ENCODE peak calls at places on chromosomes 6 and 20, in five cellular contexts. Y is RWPE2, P is H1, T is right atrium auricular region, N is IMR-90. R is an unnamed sample.

GRCh38 chr20:39822667-39823066 is 860.5 kb downstream of the DHX35 start:
- DNase-seq in Y (no peak), P (no peak), T (no peak), N (peak), R (no peak)

GRCh38 chr20:60057866-60058807 is 99.9 kb downstream of the CDH26 start:
- DNase-seq in Y (peak), P (no peak), T (peak), N (peak), R (peak)

GRCh38 chr6:67221226-67221625 is 1413.9 kb upstream of the ADGRB3 start:
- DNase-seq in Y (no peak), P (no peak), T (no peak), N (no peak), R (no peak)

GRCh38 chr6:147142684-147143245 is 61.5 kb upstream of the STXBP5 start:
- DNase-seq in Y (no peak), P (no peak), T (no peak), N (no peak), R (no peak)

GRCh38 chr6:89440200-89440599 is 7.2 kb downstream of the ANKRD6 start:
- DNase-seq in Y (no peak), P (no peak), T (no peak), N (no peak), R (no peak)

GRCh38 chr6:4381379-4381778 is 246.0 kb upstream of the ECI2 start:
- DNase-seq in Y (no peak), P (no peak), T (no peak), N (peak), R (no peak)

GRCh38 chr6:131597448-131597847 is 24.4 kb downstream of the ARG1 start:
- DNase-seq in Y (no peak), P (no peak), T (no peak), N (no peak), R (no peak)

GRCh38 chr6:79943133-79943532 is 4.2 kb downstream of the ELOVL4 start:
- DNase-seq in Y (no peak), P (no peak), T (no peak), N (no peak), R (no peak)

GRCh38 chr20:46308258-46309157 is at the start of gene CDH22:
- DNase-seq in Y (no peak), P (no peak), T (no peak), N (peak), R (no peak)

GRCh38 chr6:161411265-161411944 is 137.5 kb upstream of the AGPAT4 start:
- DNase-seq in Y (no peak), P (no peak), T (no peak), N (no peak), R (no peak)

GRCh38 chr20:24917797-24918578 is 31.1 kb upstream of the CST7 start:
- DNase-seq in Y (no peak), P (peak), T (no peak), N (peak), R (no peak)

GRCh38 chr6:115000736-115001135 is 657.9 kb upstream of the HS3ST5 start:
- DNase-seq in Y (no peak), P (no peak), T (no peak), N (no peak), R (no peak)

GRCh38 chr6:146912730-146913680 is 291.2 kb upstream of the STXBP5 start:
- DNase-seq in Y (no peak), P (no peak), T (no peak), N (no peak), R (no peak)

GRCh38 chr6:12137480-12137879 is 125.4 kb downstream of the HIVEP1 start:
- DNase-seq in Y (no peak), P (no peak), T (peak), N (peak), R (no peak)

GRCh38 chr6:33623895-33624381 is 2.8 kb downstream of the ITPR3 start:
- DNase-seq in Y (no peak), P (no peak), T (no peak), N (no peak), R (no peak)

GRCh38 chr6:138724015-138724414 is 49.6 kb upstream of the CCDC28A start:
- DNase-seq in Y (no peak), P (no peak), T (no peak), N (no peak), R (no peak)

GRCh38 chr6:113758725-113759576 is 98.2 kb upstream of the MARCKS start:
- DNase-seq in Y (no peak), P (no peak), T (no peak), N (peak), R (no peak)

GRCh38 chr6:41565701-41566100 is 19.5 kb downstream of the FOXP4 start:
- DNase-seq in Y (no peak), P (no peak), T (no peak), N (no peak), R (no peak)

GRCh38 chr6:116239256-116239655 is 14.6 kb downstream of the TSPYL4 start:
- DNase-seq in Y (no peak), P (no peak), T (no peak), N (no peak), R (no peak)

GRCh38 chr6:18997375-18997826 is 610.3 kb downstream of the RNF144B start:
- DNase-seq in Y (no peak), P (no peak), T (no peak), N (peak), R (no peak)

GRCh38 chr6:44548319-44548718 is 160.8 kb downstream of the CDC5L start:
- DNase-seq in Y (no peak), P (no peak), T (no peak), N (no peak), R (no peak)

GRCh38 chr6:68189217-68189616 is 445.9 kb upstream of the ADGRB3 start:
- DNase-seq in Y (no peak), P (no peak), T (no peak), N (no peak), R (no peak)

GRCh38 chr6:145336119-145336518 is 399.2 kb downstream of the EPM2A start:
- DNase-seq in Y (no peak), P (no peak), T (no peak), N (no peak), R (no peak)

GRCh38 chr6:145339089-145339488 is 396.2 kb downstream of the EPM2A start:
- DNase-seq in Y (no peak), P (no peak), T (no peak), N (no peak), R (no peak)
- H3K27ac ChIP-seq in Y (no peak), P (no peak), T (no peak), N (no peak), R (no peak)

DNA sequence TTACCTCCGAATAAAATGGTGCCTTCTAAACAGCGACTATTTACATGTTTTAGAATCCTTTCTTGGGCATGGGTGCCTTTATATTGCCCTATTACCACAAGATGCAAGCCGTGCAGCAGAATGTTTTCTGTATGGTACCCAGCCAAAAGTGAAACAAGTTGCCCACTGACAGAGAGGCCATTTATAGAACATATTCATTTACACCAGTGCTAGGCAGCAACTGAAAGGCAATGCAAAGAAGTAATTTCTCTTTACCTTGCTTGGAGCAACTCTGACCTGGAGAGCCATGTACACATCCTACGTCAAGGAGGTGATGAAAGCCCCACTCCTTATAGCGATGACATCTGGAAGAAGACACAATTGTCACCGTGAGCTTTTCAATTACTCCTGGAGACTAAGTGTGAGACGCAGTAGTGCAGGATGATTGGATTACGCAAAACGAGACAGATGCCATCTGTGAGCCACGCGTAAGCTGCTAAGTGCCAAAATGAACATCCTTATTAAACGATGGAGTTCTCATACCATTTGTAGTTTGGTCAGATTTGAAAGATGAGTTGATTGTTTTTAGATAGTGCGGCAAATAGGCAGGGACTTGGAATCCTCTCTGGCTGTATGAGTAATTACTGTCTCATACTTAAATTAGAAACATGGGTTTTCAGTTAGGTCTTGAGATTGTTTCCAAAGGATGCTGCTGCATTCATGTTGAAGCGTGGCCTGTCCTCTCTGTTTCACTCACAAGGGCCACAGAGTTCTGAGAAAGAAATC is at the start of gene TMEM244:
- DNase-seq in Y (no peak), P (no peak), T (no peak), N (peak), R (no peak)
- H3K4me3 ChIP-seq in Y (no peak), P (no peak), T (peak), N (no peak), R (peak)

GRCh38 chr6:157221049-157221816 is 102.1 kb downstream of the TMEM242 start:
- DNase-seq in Y (no peak), P (no peak), T (peak), N (peak), R (peak)
- TF ChIP-seq CTCF in Y (peak), P (no peak), T (peak), N (no peak), R (no peak)

GRCh38 chr20:49770634-49771033 is 42.0 kb upstream of the SLC9A8 start:
- DNase-seq in Y (no peak), P (no peak), T (no peak), N (no peak), R (no peak)

GRCh38 chr20:49768204-49769124 is 44.2 kb upstream of the SLC9A8 start:
- DNase-seq in Y (peak), P (peak), T (peak), N (peak), R (no peak)

GRCh38 chr20:49765846-49766541 is 46.6 kb upstream of the SLC9A8 start:
- DNase-seq in Y (no peak), P (no peak), T (no peak), N (no peak), R (no peak)

GRCh38 chr20:49766979-49767419 is 45.6 kb upstream of the SLC9A8 start:
- DNase-seq in Y (no peak), P (no peak), T (no peak), N (no peak), R (no peak)

GRCh38 chr20:49769125-49769581 is 43.5 kb upstream of the SLC9A8 start:
- DNase-seq in Y (no peak), P (no peak), T (no peak), N (no peak), R (no peak)
- H3K27ac ChIP-seq in Y (peak), P (peak), T (peak), N (peak), R (no peak)

DNA sequence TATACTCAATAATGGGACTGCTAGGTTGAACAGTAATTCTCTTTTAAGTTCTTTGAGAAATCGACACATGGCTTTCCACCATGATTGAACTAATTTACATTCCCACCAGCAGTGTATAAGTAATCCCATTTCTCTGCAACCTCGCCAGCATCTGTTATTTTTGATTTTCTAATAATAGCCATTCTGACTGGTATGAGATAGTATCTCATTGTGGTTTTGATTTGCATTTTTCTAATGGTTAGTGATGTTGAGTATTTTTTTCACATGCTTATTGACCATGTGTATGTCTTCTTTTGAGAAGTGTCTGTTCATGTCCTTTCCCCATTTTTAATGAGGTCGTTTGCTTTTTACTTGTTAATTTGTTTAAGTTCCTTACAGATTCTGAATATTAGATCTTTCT is 66.5 kb downstream of the STK4 start:
- DNase-seq in Y (no peak), P (no peak), T (no peak), N (no peak), R (no peak)
- H3K4me3 ChIP-seq in Y (no peak), P (no peak), T (no peak), N (no peak), R (no peak)

DNA sequence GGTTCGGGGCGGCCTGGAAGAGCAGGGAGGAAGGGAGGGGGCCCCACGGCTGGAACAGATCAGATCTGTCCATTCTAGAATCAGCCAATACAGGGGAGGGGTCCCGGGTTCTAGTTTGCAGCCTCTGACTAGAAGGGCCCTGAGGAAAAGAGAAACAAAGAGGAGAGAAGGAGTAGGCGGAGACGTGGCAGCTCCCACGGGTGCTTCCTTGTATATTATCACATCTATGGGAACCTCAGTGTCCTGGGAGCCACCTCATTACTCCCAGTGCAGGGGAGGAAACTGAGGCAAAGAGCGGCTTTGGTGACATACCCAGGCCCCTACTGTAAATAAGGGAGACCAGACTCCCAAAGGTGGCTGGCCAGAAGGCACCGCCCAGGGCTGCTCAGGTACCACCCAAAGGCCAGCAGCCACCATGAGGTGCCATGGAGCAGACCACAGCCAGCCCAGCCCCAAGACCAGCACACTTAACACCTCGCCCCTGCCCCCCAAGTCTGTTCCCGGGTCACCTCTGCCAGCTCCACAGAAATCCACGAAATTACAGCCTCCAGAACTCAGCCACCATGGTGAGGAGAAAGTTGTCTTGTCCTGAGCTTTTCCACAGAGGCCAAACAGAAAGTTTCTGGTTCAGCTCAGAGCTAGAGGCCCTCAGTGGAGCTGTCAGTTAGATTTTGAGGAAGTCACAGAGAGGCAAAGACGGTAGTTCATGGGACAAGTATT is 2.1 kb downstream of the ZC3H12D start:
- DNase-seq in Y (no peak), P (no peak), T (no peak), N (no peak), R (no peak)
- TF ChIP-seq CTCF in Y (no peak), P (no peak), T (no peak), N (no peak), R (no peak)

DNA sequence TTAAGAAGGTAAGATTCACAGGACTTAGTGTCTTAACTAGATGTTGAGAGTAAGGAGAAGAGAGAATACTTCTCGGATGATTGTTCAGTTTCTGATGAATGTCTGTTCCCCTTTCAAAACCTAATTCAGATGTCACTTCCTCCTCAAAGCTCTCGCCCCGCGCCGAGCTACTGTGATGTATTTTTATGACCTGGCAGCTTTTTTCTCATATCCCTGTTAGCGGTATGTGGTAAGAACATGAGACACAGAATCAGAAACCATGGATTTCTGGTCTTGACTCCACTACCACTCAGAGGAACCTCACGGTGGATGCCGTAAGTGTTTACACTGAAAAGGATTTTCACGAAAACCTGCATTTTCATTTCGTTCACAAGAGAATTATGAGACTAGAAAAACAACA is 48.4 kb downstream of the CEP43 start:
- DNase-seq in Y (no peak), P (no peak), T (no peak), N (no peak), R (no peak)
- H3K27ac ChIP-seq in Y (no peak), P (no peak), T (no peak), N (no peak), R (no peak)

GRCh38 chr6:106517699-106518098 is 111.6 kb downstream of the RTN4IP1 start:
- DNase-seq in Y (no peak), P (no peak), T (no peak), N (no peak), R (no peak)
- H3K4me3 ChIP-seq in Y (no peak), P (no peak), T (no peak), N (no peak), R (no peak)